ENCODE peak calls at places on chromosomes 6 and 20, in ten cellular contexts. L is OCI-LY7, J is heart right ventricle, H is GM12865, Q is IMR-90, D is endothelial cell, A is neural crest cell, B is glutamatergic neuron, K is body of pancreas, Z is fibroblast of lung. G is an unnamed sample.
A peak's percentile ranks its signal among the peaks of the same experiment; 100 is the strongest.

GRCh38 chr20:61801857-61802442 is 263.7 kb downstream of the TAF4 start:
- DNase-seq in L (no peak), J (no peak), B (peak; percentile 6), Z (no peak), D (no peak), H (no peak), K (no peak), A (no peak), Q (no peak), G (no peak)

GRCh38 chr6:87716928-87717655 is 15.1 kb upstream of the AKIRIN2 start:
- DNase-seq in D (no peak), B (no peak), Z (no peak), L (no peak), J (peak; percentile 16), A (no peak), K (peak; percentile 24), H (no peak), Q (no peak), G (no peak)

GRCh38 chr20:60102665-60103210 is 144.5 kb downstream of the CDH26 start:
- DNase-seq in D (no peak), B (no peak), Q (no peak), J (no peak), L (no peak), H (no peak), K (no peak), A (no peak), Z (no peak), G (no peak)

GRCh38 chr6:158561938-158562337 is 2.0 kb downstream of the TMEM181 start:
- DNase-seq in A (no peak), J (no peak), B (no peak), L (no peak), K (no peak), D (no peak), Q (no peak), H (no peak), Z (no peak), G (no peak)

GRCh38 chr6:4316867-4317400 is 181.6 kb upstream of the ECI2 start:
- DNase-seq in L (no peak), D (no peak), Z (peak; percentile 92), J (peak; percentile 77), Q (peak; percentile 90), A (no peak), K (peak; percentile 71), H (no peak), B (no peak), G (no peak)

GRCh38 chr20:47334022-47334551 is 22.4 kb downstream of the ZMYND8 start:
- DNase-seq in K (peak; percentile 51), D (no peak), L (no peak), A (no peak), B (no peak), J (no peak), H (no peak), Z (peak; percentile 98), Q (peak; percentile 96), G (no peak)

GRCh38 chr6:151010111-151010510 is 144.6 kb downstream of the MTHFD1L start:
- DNase-seq in D (no peak), Z (no peak), J (no peak), B (no peak), K (no peak), L (no peak), A (no peak), Q (no peak), H (no peak), G (no peak)

GRCh38 chr6:31567531-31568370 is 4.3 kb upstream of the LTA start:
- DNase-seq in H (peak; percentile 83), L (no peak), Q (no peak), Z (no peak), J (no peak), B (no peak), D (no peak), A (no peak), K (no peak), G (no peak)

DNA sequence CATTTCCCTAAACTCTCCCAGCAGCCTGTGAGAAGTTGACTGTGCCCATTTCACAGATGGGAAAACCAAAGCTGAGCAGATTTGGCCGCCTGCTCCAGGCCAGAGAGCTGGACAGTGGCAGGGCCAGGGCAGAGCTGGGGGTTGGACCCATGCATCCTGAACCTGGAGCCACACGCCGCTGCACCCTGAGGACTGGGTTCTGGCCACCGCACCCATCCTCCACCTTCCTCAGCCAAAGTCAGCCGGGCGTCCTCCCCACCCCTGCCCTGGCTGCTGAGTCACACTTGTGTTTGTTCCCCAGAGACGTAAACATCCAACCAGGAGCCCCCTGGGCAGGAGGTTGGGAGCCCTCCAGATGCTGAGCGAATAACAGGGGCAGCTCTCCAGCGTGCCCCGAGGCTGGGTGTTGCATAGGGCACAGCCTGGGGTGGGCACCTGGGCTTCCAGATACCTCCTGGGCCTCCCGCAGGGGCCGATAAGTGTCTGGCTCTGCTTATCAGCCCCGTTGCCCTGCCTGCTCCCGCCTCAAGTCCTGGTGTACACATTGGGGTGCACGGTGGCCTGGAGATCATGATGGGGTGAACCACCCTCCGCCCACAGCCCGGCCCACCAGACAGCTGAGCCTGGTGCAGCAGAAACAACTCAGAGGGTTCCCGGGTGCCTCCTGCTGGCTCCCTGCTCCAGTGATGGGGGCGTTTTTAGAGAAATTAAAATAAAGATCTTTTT is 23.8 kb downstream of the RBM38 start:
- DNase-seq in Z (no peak), Q (peak; percentile 28), A (no peak), K (no peak), J (no peak), H (no peak), B (no peak), L (no peak), D (no peak), G (no peak)
- TF ChIP-seq CTCF in Z (no peak), Q (no peak), A (no peak), K (no peak), J (no peak), H (no peak), B (no peak), L (no peak), D (no peak), G (no peak)

GRCh38 chr6:50658561-50658960 is 54.8 kb upstream of the TFAP2D start:
- DNase-seq in B (no peak), L (no peak), H (no peak), Z (no peak), A (no peak), Q (no peak), D (no peak), J (no peak), K (no peak), G (no peak)

GRCh38 chr6:50661636-50662035 is 51.7 kb upstream of the TFAP2D start:
- DNase-seq in B (no peak), L (no peak), D (no peak), K (no peak), J (no peak), H (no peak), Q (no peak), Z (no peak), A (no peak), G (no peak)

GRCh38 chr6:50663806-50664205 is 49.5 kb upstream of the TFAP2D start:
- DNase-seq in Z (no peak), D (no peak), K (no peak), H (no peak), B (no peak), L (no peak), A (no peak), J (no peak), Q (no peak), G (no peak)
- TF ChIP-seq CTCF in Z (no peak), D (no peak), K (no peak), H (no peak), B (no peak), L (no peak), A (no peak), J (no peak), Q (no peak), G (no peak)

DNA sequence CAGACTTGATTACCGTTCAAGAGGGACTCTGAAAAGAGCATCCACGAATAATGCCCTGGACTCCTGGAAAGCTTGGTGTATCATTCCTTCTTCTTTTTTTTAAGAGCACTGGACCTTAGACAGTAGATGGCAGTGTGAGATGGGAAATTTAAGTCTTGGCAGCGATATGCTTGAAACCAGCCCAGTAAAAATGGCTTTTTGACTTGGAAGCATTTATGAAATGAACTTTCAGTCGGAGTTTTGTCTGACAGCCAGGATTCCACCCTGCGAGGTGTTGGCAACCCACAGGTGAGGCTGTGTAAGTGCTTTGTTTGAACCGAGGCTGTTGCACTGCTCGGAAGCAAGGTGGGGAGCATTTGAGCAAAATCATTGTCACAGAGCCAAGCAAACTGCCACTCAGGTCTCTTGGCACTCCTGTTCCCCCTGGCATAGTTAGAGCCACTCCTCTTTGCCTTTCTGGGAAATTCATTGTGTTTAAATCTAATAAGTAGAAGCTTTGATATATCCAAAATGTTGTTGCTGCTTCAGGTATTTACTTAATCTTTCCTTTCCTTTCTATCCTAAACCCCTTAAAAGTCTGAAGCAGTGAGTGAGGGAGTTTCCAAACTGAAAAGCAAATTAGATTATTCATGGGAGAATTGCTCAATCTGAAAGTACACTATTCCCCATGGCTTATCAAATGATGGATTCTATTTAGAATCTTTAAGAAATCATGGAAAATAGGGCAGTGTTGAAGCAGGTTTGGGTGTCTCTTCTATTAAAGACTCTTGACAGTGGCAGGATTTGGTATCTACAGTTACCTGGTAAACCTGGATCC is 272.8 kb upstream of the SLC35B3 start:
- DNase-seq in H (peak; percentile 9), A (no peak), L (peak; percentile 0), Q (no peak), D (no peak), B (no peak), J (no peak), K (peak; percentile 81), Z (peak; percentile 2), G (peak; percentile 13)
- TF ChIP-seq CTCF in H (peak; percentile 9), A (peak; percentile 63), L (peak; percentile 44), Q (no peak), D (no peak), B (no peak), J (peak; percentile 38), K (no peak), Z (no peak), G (peak; percentile 32)

GRCh38 chr6:69817358-69817757 is 20.5 kb upstream of the LMBRD1 start:
- DNase-seq in B (no peak), Z (no peak), K (no peak), L (no peak), D (no peak), A (no peak), H (no peak), J (no peak), Q (no peak), G (no peak)

GRCh38 chr6:69816569-69816968 is 19.8 kb upstream of the LMBRD1 start:
- DNase-seq in B (no peak), J (no peak), H (peak; percentile 56), L (peak; percentile 60), A (no peak), D (no peak), Z (no peak), K (no peak), Q (no peak), G (no peak)

GRCh38 chr6:69819138-69819537 is 22.3 kb upstream of the LMBRD1 start:
- DNase-seq in A (no peak), H (no peak), L (no peak), J (no peak), K (no peak), Z (no peak), Q (no peak), D (no peak), B (no peak), G (no peak)

GRCh38 chr6:69820018-69820417 is 23.2 kb upstream of the LMBRD1 start:
- DNase-seq in D (no peak), J (no peak), Z (no peak), K (no peak), L (no peak), H (no peak), B (no peak), A (no peak), Q (no peak), G (no peak)

DNA sequence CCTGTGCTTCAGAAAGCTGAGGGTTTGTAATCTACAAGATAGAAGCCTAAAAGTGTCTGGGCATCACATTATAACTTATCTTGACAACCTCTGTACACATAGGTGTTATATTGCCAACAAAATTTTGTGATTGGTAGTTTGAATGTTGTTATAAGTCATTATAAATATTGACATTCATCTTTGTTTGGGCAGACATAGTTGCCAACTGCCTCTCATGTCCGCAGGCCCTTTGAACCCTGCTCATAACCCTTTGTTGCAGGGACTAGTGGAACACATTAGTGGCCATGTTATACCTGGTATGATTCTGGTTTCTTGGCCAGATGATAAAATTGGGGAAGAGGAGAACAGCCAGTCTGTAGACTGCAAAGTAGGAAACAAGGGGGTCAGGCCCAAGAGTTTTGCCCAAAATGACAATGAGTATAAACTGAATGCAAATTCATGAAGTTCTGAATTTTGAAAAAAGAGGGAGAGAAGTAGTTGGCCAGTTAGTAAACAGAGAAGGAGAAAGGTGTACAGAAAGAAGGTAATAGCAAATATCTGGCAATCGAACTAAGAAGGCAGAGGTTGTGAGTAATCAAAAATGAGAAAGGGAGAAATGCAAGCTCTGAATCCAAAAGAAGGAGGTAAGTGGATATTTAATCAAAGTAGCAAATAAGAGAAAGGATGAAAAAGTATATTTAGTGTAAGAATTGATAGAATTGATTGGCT is 21.6 kb upstream of the LMBRD1 start:
- DNase-seq in H (no peak), D (no peak), Q (no peak), K (no peak), Z (no peak), A (no peak), J (no peak), L (no peak), B (no peak), G (no peak)
- TF ChIP-seq CTCF in H (no peak), D (no peak), Q (no peak), K (no peak), Z (no peak), A (no peak), J (no peak), L (no peak), B (no peak), G (no peak)